ENCODE peak calls at places on chromosomes 2 and 18, in seven cellular contexts. One of them, this sample, is unnamed.

GRCh38 chr18:37649416-37649815 is 83.8 kb upstream of the CELF4 start:
- DNase-seq in astrocyte of the cerebellum: no peak
- DNase-seq in WTC11: no peak
- DNase-seq in K562: no peak
- DNase-seq in lower lobe of right lung: no peak
- DNase-seq in mesothelial cell of epicardium: no peak
- DNase-seq in heart left ventricle: no peak
- DNase-seq in this sample: no peak

GRCh38 chr2:219722276-219722883 is 95.0 kb downstream of the SLC4A3 start:
- DNase-seq in astrocyte of the cerebellum: no peak
- DNase-seq in WTC11: no peak
- DNase-seq in K562: no peak
- DNase-seq in lower lobe of right lung: no peak
- DNase-seq in mesothelial cell of epicardium: no peak
- DNase-seq in heart left ventricle: no peak
- DNase-seq in this sample: no peak

GRCh38 chr18:37420315-37420880 is 145.2 kb downstream of the CELF4 start:
- DNase-seq in astrocyte of the cerebellum: no peak
- DNase-seq in WTC11: no peak
- DNase-seq in K562: no peak
- DNase-seq in lower lobe of right lung: no peak
- DNase-seq in mesothelial cell of epicardium: no peak
- DNase-seq in heart left ventricle: no peak
- DNase-seq in this sample: no peak

GRCh38 chr2:27092696-27093429 is 6.3 kb downstream of the KHK start:
- DNase-seq in astrocyte of the cerebellum: no peak
- DNase-seq in WTC11: no peak
- DNase-seq in K562: peak
- DNase-seq in lower lobe of right lung: no peak
- DNase-seq in mesothelial cell of epicardium: no peak
- DNase-seq in heart left ventricle: no peak
- DNase-seq in this sample: no peak

GRCh38 chr2:238493880-238494572 is 67.3 kb downstream of the ASB1 start:
- DNase-seq in astrocyte of the cerebellum: no peak
- DNase-seq in WTC11: no peak
- DNase-seq in K562: no peak
- DNase-seq in lower lobe of right lung: no peak
- DNase-seq in mesothelial cell of epicardium: peak
- DNase-seq in heart left ventricle: no peak
- DNase-seq in this sample: no peak

GRCh38 chr2:144198116-144198515 is 321.8 kb downstream of the ZEB2 start:
- DNase-seq in astrocyte of the cerebellum: no peak
- DNase-seq in WTC11: no peak
- DNase-seq in K562: no peak
- DNase-seq in lower lobe of right lung: no peak
- DNase-seq in mesothelial cell of epicardium: no peak
- DNase-seq in heart left ventricle: no peak
- DNase-seq in this sample: no peak

GRCh38 chr18:48790869-48791635 is 159.7 kb downstream of the SMAD7 start:
- DNase-seq in astrocyte of the cerebellum: no peak
- DNase-seq in WTC11: peak
- DNase-seq in K562: no peak
- DNase-seq in lower lobe of right lung: peak
- DNase-seq in mesothelial cell of epicardium: no peak
- DNase-seq in heart left ventricle: no peak
- DNase-seq in this sample: no peak

GRCh38 chr2:166651991-166652390 is 157.9 kb upstream of the SCN7A start:
- DNase-seq in astrocyte of the cerebellum: no peak
- DNase-seq in WTC11: no peak
- DNase-seq in K562: no peak
- DNase-seq in lower lobe of right lung: no peak
- DNase-seq in mesothelial cell of epicardium: no peak
- DNase-seq in heart left ventricle: no peak
- DNase-seq in this sample: no peak

GRCh38 chr18:65725421-65726050 is 25.3 kb upstream of the CDH7 start:
- DNase-seq in astrocyte of the cerebellum: peak
- DNase-seq in WTC11: peak
- DNase-seq in K562: no peak
- DNase-seq in lower lobe of right lung: no peak
- DNase-seq in mesothelial cell of epicardium: peak
- DNase-seq in heart left ventricle: no peak
- DNase-seq in this sample: peak

GRCh38 chr2:240813231-240813921 is 6.6 kb downstream of the KIF1A start:
- DNase-seq in astrocyte of the cerebellum: no peak
- DNase-seq in WTC11: no peak
- DNase-seq in K562: no peak
- DNase-seq in lower lobe of right lung: peak
- DNase-seq in mesothelial cell of epicardium: peak
- DNase-seq in heart left ventricle: no peak
- DNase-seq in this sample: no peak

GRCh38 chr18:54149078-54149697 is 75.3 kb downstream of the MBD2 start:
- DNase-seq in astrocyte of the cerebellum: peak
- DNase-seq in WTC11: no peak
- DNase-seq in K562: peak
- DNase-seq in lower lobe of right lung: no peak
- DNase-seq in mesothelial cell of epicardium: no peak
- DNase-seq in heart left ventricle: no peak
- DNase-seq in this sample: no peak

GRCh38 chr2:102848366-102848839 is 86.6 kb downstream of the TMEM182 start:
- DNase-seq in astrocyte of the cerebellum: peak
- DNase-seq in WTC11: peak
- DNase-seq in K562: peak
- DNase-seq in lower lobe of right lung: peak
- DNase-seq in mesothelial cell of epicardium: peak
- DNase-seq in heart left ventricle: peak
- DNase-seq in this sample: peak
- TF ChIP-seq CTCF in astrocyte of the cerebellum: no peak
- TF ChIP-seq CTCF in WTC11: no peak
- TF ChIP-seq CTCF in K562: no peak
- TF ChIP-seq CTCF in lower lobe of right lung: no peak
- TF ChIP-seq CTCF in mesothelial cell of epicardium: no peak
- TF ChIP-seq CTCF in heart left ventricle: no peak
- TF ChIP-seq CTCF in this sample: peak

GRCh38 chr2:127579231-127579630 is 43.7 kb downstream of the MYO7B start:
- DNase-seq in astrocyte of the cerebellum: no peak
- DNase-seq in WTC11: no peak
- DNase-seq in K562: no peak
- DNase-seq in lower lobe of right lung: no peak
- DNase-seq in mesothelial cell of epicardium: no peak
- DNase-seq in heart left ventricle: no peak
- DNase-seq in this sample: no peak

GRCh38 chr2:127578411-127578810 is 42.9 kb downstream of the MYO7B start:
- DNase-seq in astrocyte of the cerebellum: no peak
- DNase-seq in WTC11: no peak
- DNase-seq in K562: no peak
- DNase-seq in lower lobe of right lung: no peak
- DNase-seq in mesothelial cell of epicardium: peak
- DNase-seq in heart left ventricle: no peak
- DNase-seq in this sample: no peak

GRCh38 chr2:127581050-127581345 is 45.5 kb downstream of the MYO7B start:
- DNase-seq in astrocyte of the cerebellum: no peak
- DNase-seq in WTC11: no peak
- DNase-seq in K562: no peak
- DNase-seq in lower lobe of right lung: no peak
- DNase-seq in mesothelial cell of epicardium: peak
- DNase-seq in heart left ventricle: no peak
- DNase-seq in this sample: no peak

GRCh38 chr2:127581516-127582490 is 46.3 kb downstream of the MYO7B start:
- DNase-seq in astrocyte of the cerebellum: no peak
- DNase-seq in WTC11: no peak
- DNase-seq in K562: no peak
- DNase-seq in lower lobe of right lung: no peak
- DNase-seq in mesothelial cell of epicardium: peak
- DNase-seq in heart left ventricle: no peak
- DNase-seq in this sample: no peak

GRCh38 chr2:127580167-127581049 is 44.9 kb downstream of the MYO7B start:
- DNase-seq in astrocyte of the cerebellum: no peak
- DNase-seq in WTC11: no peak
- DNase-seq in K562: no peak
- DNase-seq in lower lobe of right lung: no peak
- DNase-seq in mesothelial cell of epicardium: peak
- DNase-seq in heart left ventricle: no peak
- DNase-seq in this sample: no peak
- TF ChIP-seq CTCF in astrocyte of the cerebellum: no peak
- TF ChIP-seq CTCF in WTC11: no peak
- TF ChIP-seq CTCF in K562: no peak
- TF ChIP-seq CTCF in lower lobe of right lung: no peak
- TF ChIP-seq CTCF in mesothelial cell of epicardium: no peak
- TF ChIP-seq CTCF in heart left ventricle: no peak
- TF ChIP-seq CTCF in this sample: no peak

GRCh38 chr2:20182241-20182931 is 42.5 kb downstream of the SDC1 start:
- DNase-seq in astrocyte of the cerebellum: no peak
- DNase-seq in WTC11: no peak
- DNase-seq in K562: peak
- DNase-seq in lower lobe of right lung: peak
- DNase-seq in mesothelial cell of epicardium: no peak
- DNase-seq in heart left ventricle: no peak
- DNase-seq in this sample: no peak
- TF ChIP-seq CTCF in astrocyte of the cerebellum: no peak
- TF ChIP-seq CTCF in WTC11: no peak
- TF ChIP-seq CTCF in K562: no peak
- TF ChIP-seq CTCF in lower lobe of right lung: no peak
- TF ChIP-seq CTCF in mesothelial cell of epicardium: no peak
- TF ChIP-seq CTCF in heart left ventricle: no peak
- TF ChIP-seq CTCF in this sample: no peak

GRCh38 chr2:161905389-161906046 is 168.5 kb downstream of the DPP4 start:
- DNase-seq in astrocyte of the cerebellum: peak
- DNase-seq in WTC11: no peak
- DNase-seq in K562: no peak
- DNase-seq in lower lobe of right lung: no peak
- DNase-seq in mesothelial cell of epicardium: no peak
- DNase-seq in heart left ventricle: no peak
- DNase-seq in this sample: no peak

GRCh38 chr2:161898633-161899032 is 175.4 kb downstream of the DPP4 start:
- DNase-seq in astrocyte of the cerebellum: no peak
- DNase-seq in WTC11: no peak
- DNase-seq in K562: no peak
- DNase-seq in lower lobe of right lung: no peak
- DNase-seq in mesothelial cell of epicardium: no peak
- DNase-seq in heart left ventricle: no peak
- DNase-seq in this sample: no peak

GRCh38 chr2:161900241-161900640 is 173.8 kb downstream of the DPP4 start:
- DNase-seq in astrocyte of the cerebellum: no peak
- DNase-seq in WTC11: no peak
- DNase-seq in K562: no peak
- DNase-seq in lower lobe of right lung: no peak
- DNase-seq in mesothelial cell of epicardium: no peak
- DNase-seq in heart left ventricle: no peak
- DNase-seq in this sample: no peak
- TF ChIP-seq CTCF in astrocyte of the cerebellum: no peak
- TF ChIP-seq CTCF in WTC11: no peak
- TF ChIP-seq CTCF in K562: no peak
- TF ChIP-seq CTCF in lower lobe of right lung: no peak
- TF ChIP-seq CTCF in mesothelial cell of epicardium: no peak
- TF ChIP-seq CTCF in heart left ventricle: no peak
- TF ChIP-seq CTCF in this sample: no peak

GRCh38 chr18:26802330-26803200 is 62.9 kb downstream of the AQP4 start:
- DNase-seq in astrocyte of the cerebellum: no peak
- DNase-seq in WTC11: no peak
- DNase-seq in K562: no peak
- DNase-seq in lower lobe of right lung: no peak
- DNase-seq in mesothelial cell of epicardium: no peak
- DNase-seq in heart left ventricle: no peak
- DNase-seq in this sample: no peak

GRCh38 chr18:26803643-26804042 is 61.9 kb downstream of the AQP4 start:
- DNase-seq in astrocyte of the cerebellum: no peak
- DNase-seq in WTC11: no peak
- DNase-seq in K562: no peak
- DNase-seq in lower lobe of right lung: no peak
- DNase-seq in mesothelial cell of epicardium: no peak
- DNase-seq in heart left ventricle: no peak
- DNase-seq in this sample: no peak

GRCh38 chr18:26806224-26806623 is 59.3 kb downstream of the AQP4 start:
- DNase-seq in astrocyte of the cerebellum: no peak
- DNase-seq in WTC11: no peak
- DNase-seq in K562: no peak
- DNase-seq in lower lobe of right lung: no peak
- DNase-seq in mesothelial cell of epicardium: no peak
- DNase-seq in heart left ventricle: no peak
- DNase-seq in this sample: no peak

DNA sequence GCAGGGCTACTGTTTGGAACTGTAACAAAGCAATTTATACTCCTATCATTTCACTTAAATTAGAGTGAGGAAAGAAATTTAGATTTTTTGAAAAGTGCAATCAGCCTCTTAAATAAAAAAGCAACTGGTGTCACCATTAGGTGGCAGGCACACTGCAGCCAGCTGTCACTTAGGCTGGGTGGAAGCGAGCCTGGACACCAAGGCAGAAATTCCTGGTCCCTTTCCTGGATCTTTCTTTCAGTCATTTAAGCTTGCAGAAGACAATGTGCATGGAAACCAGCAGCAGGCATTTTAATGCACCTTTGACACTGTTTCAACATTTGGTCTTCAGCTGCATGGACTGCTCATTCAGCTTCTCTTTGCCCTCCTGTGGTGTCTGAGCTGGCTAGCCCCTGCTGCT is 61.0 kb downstream of the AQP4 start:
- DNase-seq in astrocyte of the cerebellum: peak
- DNase-seq in WTC11: peak
- DNase-seq in K562: no peak
- DNase-seq in lower lobe of right lung: no peak
- DNase-seq in mesothelial cell of epicardium: no peak
- DNase-seq in heart left ventricle: no peak
- DNase-seq in this sample: peak
- TF ChIP-seq CTCF in astrocyte of the cerebellum: peak
- TF ChIP-seq CTCF in WTC11: no peak
- TF ChIP-seq CTCF in K562: no peak
- TF ChIP-seq CTCF in lower lobe of right lung: peak
- TF ChIP-seq CTCF in mesothelial cell of epicardium: no peak
- TF ChIP-seq CTCF in heart left ventricle: peak
- TF ChIP-seq CTCF in this sample: peak

GRCh38 chr2:141554810-141555209 is 576.0 kb downstream of the LRP1B start:
- DNase-seq in astrocyte of the cerebellum: peak
- DNase-seq in WTC11: no peak
- DNase-seq in K562: no peak
- DNase-seq in lower lobe of right lung: no peak
- DNase-seq in mesothelial cell of epicardium: no peak
- DNase-seq in heart left ventricle: no peak
- DNase-seq in this sample: peak
- TF ChIP-seq CTCF in astrocyte of the cerebellum: peak
- TF ChIP-seq CTCF in WTC11: no peak
- TF ChIP-seq CTCF in K562: no peak
- TF ChIP-seq CTCF in lower lobe of right lung: no peak
- TF ChIP-seq CTCF in mesothelial cell of epicardium: no peak
- TF ChIP-seq CTCF in heart left ventricle: peak
- TF ChIP-seq CTCF in this sample: peak

GRCh38 chr2:128260239-128261138 is 58.2 kb downstream of the HS6ST1 start:
- DNase-seq in astrocyte of the cerebellum: peak
- DNase-seq in WTC11: peak
- DNase-seq in K562: no peak
- DNase-seq in lower lobe of right lung: no peak
- DNase-seq in mesothelial cell of epicardium: peak
- DNase-seq in heart left ventricle: no peak
- DNase-seq in this sample: peak
- TF ChIP-seq CTCF in astrocyte of the cerebellum: peak
- TF ChIP-seq CTCF in WTC11: no peak
- TF ChIP-seq CTCF in K562: no peak
- TF ChIP-seq CTCF in lower lobe of right lung: no peak
- TF ChIP-seq CTCF in mesothelial cell of epicardium: no peak
- TF ChIP-seq CTCF in heart left ventricle: no peak
- TF ChIP-seq CTCF in this sample: no peak

GRCh38 chr2:106272202-106272807 is 78.2 kb upstream of the UXS1 start:
- DNase-seq in astrocyte of the cerebellum: no peak
- DNase-seq in WTC11: no peak
- DNase-seq in K562: no peak
- DNase-seq in lower lobe of right lung: peak
- DNase-seq in mesothelial cell of epicardium: no peak
- DNase-seq in heart left ventricle: no peak
- DNase-seq in this sample: no peak
- TF ChIP-seq CTCF in astrocyte of the cerebellum: no peak
- TF ChIP-seq CTCF in WTC11: no peak
- TF ChIP-seq CTCF in K562: no peak
- TF ChIP-seq CTCF in lower lobe of right lung: no peak
- TF ChIP-seq CTCF in mesothelial cell of epicardium: no peak
- TF ChIP-seq CTCF in heart left ventricle: no peak
- TF ChIP-seq CTCF in this sample: no peak

This sample was measured in neural crest cell.